ENCODE peak calls at places on chromosome X, in six cellular contexts. V is immature natural killer cell, I is adrenal gland, F is NCI-H2029 treated with DMSO at 0.1 percent for 48 hours, O is BJ, T is cardiac muscle cell. L is an unnamed sample.

GRCh38 chrX:14956813-14957212 is 83.6 kb downstream of the MOSPD2 start:
- DNase-seq in V (no peak), I (no peak), F (no peak), O (no peak), T (no peak), L (no peak)

GRCh38 chrX:130994671-130995070 is 63.5 kb upstream of the ARHGAP36 start:
- DNase-seq in V (no peak), I (peak), F (no peak), O (no peak), T (peak), L (no peak)

GRCh38 chrX:68705986-68706385 is 58.5 kb downstream of the STARD8 start:
- DNase-seq in V (no peak), I (no peak), F (no peak), O (no peak), T (no peak), L (no peak)

GRCh38 chrX:47658684-47659515 is at the start of gene UXT:
- DNase-seq in V (peak), I (peak), F (peak), O (peak), T (peak), L (peak)

GRCh38 chrX:637660-638481 is 7.3 kb downstream of the SHOX start:
- DNase-seq in V (no peak), I (peak), F (no peak), O (no peak), T (no peak), L (no peak)

GRCh38 chrX:10055430-10055829 is 88.3 kb downstream of the CLDN34 start:
- DNase-seq in V (no peak), I (no peak), F (no peak), O (no peak), T (no peak), L (no peak)

GRCh38 chrX:29948653-29949052 is 266.7 kb upstream of the MAGEB2 start:
- DNase-seq in V (no peak), I (no peak), F (no peak), O (no peak), T (peak), L (no peak)

GRCh38 chrX:70452143-70452733 is 7.6 kb downstream of the DLG3 start:
- DNase-seq in V (peak), I (peak), F (no peak), O (no peak), T (peak), L (no peak)

GRCh38 chrX:74529311-74529710 is 85.1 kb downstream of the RLIM start:
- DNase-seq in V (no peak), I (no peak), F (no peak), O (no peak), T (no peak), L (no peak)

GRCh38 chrX:119393144-119393543 is 6.0 kb upstream of the SLC25A43 start:
- DNase-seq in V (no peak), I (no peak), F (no peak), O (no peak), T (no peak), L (no peak)

GRCh38 chrX:37380920-37381319 is 31.8 kb downstream of the PRRG1 start:
- DNase-seq in V (no peak), I (no peak), F (no peak), O (peak), T (peak), L (no peak)

GRCh38 chrX:153414838-153415552 is 3.7 kb downstream of the ZFP92 start:
- DNase-seq in V (no peak), I (no peak), F (no peak), O (no peak), T (peak), L (no peak)

GRCh38 chrX:149274516-149275105 is 230.5 kb downstream of the IDS start:
- DNase-seq in V (no peak), I (no peak), F (no peak), O (no peak), T (no peak), L (no peak)

GRCh38 chrX:103656623-103657022 is 27.8 kb downstream of the TCEAL1 start:
- DNase-seq in V (no peak), I (peak), F (no peak), O (no peak), T (no peak), L (peak)

GRCh38 chrX:44903107-44903506 is 30.1 kb downstream of the KDM6A start:
- DNase-seq in V (no peak), I (no peak), F (no peak), O (no peak), T (peak), L (peak)

GRCh38 chrX:31293409-31293808 is 221.6 kb upstream of the FTHL17 start:
- DNase-seq in V (no peak), I (no peak), F (no peak), O (no peak), T (no peak), L (no peak)

GRCh38 chrX:53483838-53484420 is 49.8 kb upstream of the HSD17B10 start:
- DNase-seq in V (no peak), I (no peak), F (no peak), O (no peak), T (peak), L (peak)

GRCh38 chrX:115339441-115340025 is 50.0 kb downstream of the LUZP4 start:
- DNase-seq in V (no peak), I (no peak), F (no peak), O (peak), T (peak), L (peak)

GRCh38 chrX:28178206-28178605 is 197.0 kb upstream of the DCAF8L1 start:
- DNase-seq in V (no peak), I (no peak), F (no peak), O (no peak), T (no peak), L (no peak)

GRCh38 chrX:109911046-109911445 is 91.9 kb upstream of the TMEM164 start:
- DNase-seq in V (no peak), I (no peak), F (no peak), O (no peak), T (peak), L (no peak)

GRCh38 chrX:77597511-77597910 is 150.3 kb downstream of the FGF16 start:
- DNase-seq in V (no peak), I (no peak), F (no peak), O (no peak), T (no peak), L (no peak)

GRCh38 chrX:153209347-153209746 is 30.3 kb downstream of the MAGEA1 start:
- DNase-seq in V (no peak), I (no peak), F (no peak), O (no peak), T (no peak), L (no peak)

GRCh38 chrX:28124416-28124815 is 143.2 kb upstream of the DCAF8L1 start:
- DNase-seq in V (no peak), I (no peak), F (no peak), O (no peak), T (no peak), L (no peak)

GRCh38 chrX:50536955-50537354 is 66.3 kb upstream of the DGKK start:
- DNase-seq in V (no peak), I (no peak), F (no peak), O (no peak), T (no peak), L (no peak)

GRCh38 chrX:102154218-102154860 is 1.4 kb downstream of the BEX5 start:
- DNase-seq in V (no peak), I (no peak), F (no peak), O (no peak), T (no peak), L (no peak)

L was measured in GM04503.